ENCODE peak calls at places on chromosomes 2 and 18, in ten cellular contexts. O is sigmoid colon, Y is astrocyte, T is GM12878, R is adrenal gland, N is lower lobe of right lung, F is uterus, Z is K562, B is fibroblast of lung, V is MM.1S. U is an unnamed sample. For H3K4me1, the result is how much of the 10 kb centered on the place peaks cover.

GRCh38 chr18:35618289-35618688 is 36.7 kb downstream of the GALNT1 start:
- DNase-seq in O (no peak), Y (no peak), T (no peak), R (no peak), N (no peak), F (no peak), Z (no peak), B (no peak), V (no peak), U (no peak)

GRCh38 chr18:48804856-48805610 is 145.7 kb downstream of the SMAD7 start:
- DNase-seq in O (peak), Y (no peak), T (no peak), R (peak), N (peak), F (peak), Z (no peak), B (no peak), V (no peak), U (no peak)

GRCh38 chr18:74225193-74225840 is 66.4 kb downstream of the CYB5A start:
- DNase-seq in O (no peak), Y (no peak), T (no peak), R (peak), N (no peak), F (no peak), Z (peak), B (no peak), V (no peak), U (no peak)

GRCh38 chr2:143259368-143259958 is 130.2 kb downstream of the ARHGAP15 start:
- DNase-seq in O (peak), Y (peak), T (peak), R (peak), N (peak), F (peak), Z (peak), B (peak), V (peak), U (no peak)

GRCh38 chr18:36249392-36249791 is 48.1 kb upstream of the FHOD3 start:
- DNase-seq in O (no peak), Y (no peak), T (no peak), R (no peak), N (no peak), F (no peak), Z (no peak), B (no peak), V (no peak), U (no peak)

GRCh38 chr2:94874277-94874997 is 3.2 kb downstream of the TEKT4 start:
- DNase-seq in O (no peak), Y (no peak), T (no peak), R (no peak), N (peak), F (no peak), Z (peak), B (peak), V (peak), U (peak)

GRCh38 chr18:72868666-72869661 is 1.2 kb upstream of the NETO1 start:
- DNase-seq in O (no peak), Y (no peak), T (no peak), R (no peak), N (no peak), F (no peak), Z (no peak), B (no peak), V (no peak), U (peak)

GRCh38 chr18:51582551-51582950 is 385.1 kb upstream of the MEX3C start:
- DNase-seq in O (no peak), Y (no peak), T (no peak), R (no peak), N (no peak), F (no peak), Z (no peak), B (no peak), V (no peak), U (no peak)

GRCh38 chr2:177314722-177315264 is 50.3 kb upstream of the NFE2L2 start:
- DNase-seq in O (no peak), Y (no peak), T (no peak), R (no peak), N (no peak), F (no peak), Z (no peak), B (no peak), V (peak), U (no peak)

GRCh38 chr2:68901199-68901515 is 30.0 kb upstream of the BMP10 start:
- DNase-seq in O (no peak), Y (no peak), T (no peak), R (no peak), N (no peak), F (no peak), Z (no peak), B (peak), V (peak), U (no peak)

GRCh38 chr2:228507870-228508269 is 326.4 kb upstream of the SPHKAP start:
- DNase-seq in O (no peak), Y (no peak), T (no peak), R (peak), N (no peak), F (no peak), Z (no peak), B (no peak), V (no peak), U (no peak)

GRCh38 chr2:96554293-96555145 is 18.0 kb downstream of the ARID5A start:
- DNase-seq in O (peak), Y (no peak), T (no peak), R (peak), N (peak), F (peak), Z (peak), B (peak), V (peak), U (peak)

GRCh38 chr18:59787998-59788875 is 91.0 kb upstream of the CCBE1 start:
- DNase-seq in O (no peak), Y (peak), T (no peak), R (no peak), N (no peak), F (no peak), Z (no peak), B (peak), V (no peak), U (peak)

GRCh38 chr2:186554450-186554849 is 35.4 kb upstream of the ITGAV start:
- DNase-seq in O (no peak), Y (peak), T (no peak), R (no peak), N (no peak), F (no peak), Z (no peak), B (peak), V (no peak), U (no peak)

GRCh38 chr18:62944454-62944853 is 229.1 kb downstream of the PHLPP1 start:
- DNase-seq in O (no peak), Y (no peak), T (no peak), R (no peak), N (no peak), F (no peak), Z (peak), B (peak), V (no peak), U (no peak)

GRCh38 chr2:176093145-176093888 is 796 bp downstream of the HOXD13 start:
- DNase-seq in O (no peak), Y (no peak), T (no peak), R (no peak), N (no peak), F (no peak), Z (no peak), B (no peak), V (no peak), U (no peak)

GRCh38 chr2:164757934-164758695 is 83.5 kb downstream of the COBLL1 start:
- DNase-seq in O (no peak), Y (peak), T (no peak), R (no peak), N (no peak), F (no peak), Z (no peak), B (peak), V (no peak), U (peak)

GRCh38 chr2:72236445-72237067 is 88.9 kb upstream of the CYP26B1 start:
- DNase-seq in O (no peak), Y (peak), T (no peak), R (no peak), N (no peak), F (no peak), Z (no peak), B (peak), V (no peak), U (peak)

GRCh38 chr18:29083545-29083944 is 906.6 kb upstream of the CDH2 start:
- DNase-seq in O (no peak), Y (no peak), T (no peak), R (no peak), N (no peak), F (no peak), Z (no peak), B (no peak), V (no peak), U (no peak)

GRCh38 chr2:64748561-64748960 is 94.8 kb upstream of the SERTAD2 start:
- DNase-seq in O (no peak), Y (no peak), T (no peak), R (no peak), N (no peak), F (no peak), Z (no peak), B (no peak), V (peak), U (no peak)

GRCh38 chr2:74689671-74690070 is 35.6 kb downstream of the SEMA4F start:
- DNase-seq in O (no peak), Y (no peak), T (no peak), R (no peak), N (no peak), F (no peak), Z (no peak), B (no peak), V (no peak), U (no peak)

GRCh38 chr2:182320106-182320505 is 106.7 kb downstream of the PDE1A start:
- DNase-seq in O (no peak), Y (no peak), T (no peak), R (no peak), N (no peak), F (no peak), Z (no peak), B (no peak), V (no peak), U (no peak)

GRCh38 chr2:182319556-182319955 is 107.3 kb downstream of the PDE1A start:
- DNase-seq in O (no peak), Y (peak), T (no peak), R (no peak), N (no peak), F (no peak), Z (no peak), B (peak), V (no peak), U (peak)

GRCh38 chr2:182321096-182321495 is 105.7 kb downstream of the PDE1A start:
- DNase-seq in O (no peak), Y (no peak), T (no peak), R (no peak), N (no peak), F (no peak), Z (no peak), B (no peak), V (no peak), U (no peak)

GRCh38 chr2:182324665-182325064 is 102.2 kb downstream of the PDE1A start:
- DNase-seq in O (no peak), Y (peak), T (no peak), R (no peak), N (no peak), F (no peak), Z (no peak), B (peak), V (no peak), U (no peak)

GRCh38 chr2:182318466-182319309 is 108.1 kb downstream of the PDE1A start:
- DNase-seq in O (no peak), Y (peak), T (no peak), R (no peak), N (no peak), F (no peak), Z (no peak), B (peak), V (no peak), U (no peak)
- H3K4me3 ChIP-seq in O (no peak), Y (no peak), T (no peak), R (no peak), N (no peak), F (no peak), Z (no peak), B (no peak), V (no peak), U (no peak)

GRCh38 chr2:202064881-202065230 is 8.2 kb upstream of the KIAA2012 start:
- DNase-seq in O (no peak), Y (no peak), T (no peak), R (no peak), N (no peak), F (no peak), Z (no peak), B (no peak), V (no peak), U (no peak)

GRCh38 chr2:202056611-202057010 is 16.4 kb upstream of the KIAA2012 start:
- DNase-seq in O (no peak), Y (no peak), T (no peak), R (no peak), N (no peak), F (no peak), Z (no peak), B (no peak), V (no peak), U (peak)

GRCh38 chr2:202061695-202062094 is 11.4 kb upstream of the KIAA2012 start:
- DNase-seq in O (no peak), Y (no peak), T (no peak), R (no peak), N (no peak), F (no peak), Z (no peak), B (no peak), V (no peak), U (no peak)

GRCh38 chr2:202064206-202064880 is 8.7 kb upstream of the KIAA2012 start:
- DNase-seq in O (no peak), Y (peak), T (no peak), R (no peak), N (no peak), F (peak), Z (no peak), B (peak), V (no peak), U (peak)

DNA sequence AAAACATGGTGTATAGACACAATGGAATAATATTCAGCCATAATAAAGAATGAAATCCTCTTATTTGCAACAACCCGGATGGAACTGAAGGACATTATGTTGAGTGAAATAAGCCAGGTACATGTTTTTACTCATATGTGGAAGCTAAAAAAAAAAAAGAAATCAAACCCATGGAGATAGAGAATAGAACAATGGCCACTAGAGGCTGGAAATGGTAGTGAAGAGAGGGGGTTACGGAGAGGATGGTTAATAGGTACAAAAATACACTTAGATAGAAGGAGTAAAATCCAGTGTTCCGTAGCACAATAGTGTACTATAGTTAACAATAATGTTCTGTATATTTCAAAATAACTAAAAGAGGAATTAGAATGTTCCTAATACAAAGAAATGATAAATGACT is 12.8 kb upstream of the KIAA2012 start:
- DNase-seq in O (no peak), Y (no peak), T (no peak), R (no peak), N (no peak), F (no peak), Z (no peak), B (no peak), V (no peak), U (peak)
- TF ChIP-seq CTCF in O (no peak), Y (peak), T (peak), R (peak), N (no peak), F (no peak), Z (peak), B (peak), V (peak), U (peak)

GRCh38 chr2:85780316-85781092 is 26.7 kb downstream of the ATOH8 start:
- DNase-seq in O (peak), Y (no peak), T (no peak), R (no peak), N (no peak), F (no peak), Z (no peak), B (no peak), V (no peak), U (no peak)
- H3K4me1 ChIP-seq in O (under half), Y (under half), T (under half), R (under half), N (half or more), F (under half), Z (under half), B (under half), V (under half), U (under half)

GRCh38 chr18:9095297-9096012 is 7.0 kb upstream of the NDUFV2 start:
- DNase-seq in O (peak), Y (peak), T (peak), R (no peak), N (no peak), F (no peak), Z (peak), B (peak), V (peak), U (no peak)
- H3K4me3 ChIP-seq in O (no peak), Y (no peak), T (peak), R (no peak), N (no peak), F (no peak), Z (no peak), B (no peak), V (peak), U (no peak)

GRCh38 chr18:46215902-46216723 is 111.9 kb downstream of the HAUS1 start:
- DNase-seq in O (no peak), Y (no peak), T (no peak), R (no peak), N (no peak), F (no peak), Z (no peak), B (no peak), V (no peak), U (no peak)

GRCh38 chr18:46212398-46212797 is 108.2 kb downstream of the HAUS1 start:
- DNase-seq in O (no peak), Y (no peak), T (no peak), R (no peak), N (no peak), F (no peak), Z (no peak), B (no peak), V (no peak), U (no peak)

GRCh38 chr18:46211816-46212215 is 107.6 kb downstream of the HAUS1 start:
- DNase-seq in O (no peak), Y (peak), T (no peak), R (no peak), N (no peak), F (no peak), Z (no peak), B (peak), V (no peak), U (peak)

GRCh38 chr18:46214435-46214834 is 110.2 kb downstream of the HAUS1 start:
- DNase-seq in O (no peak), Y (no peak), T (no peak), R (no peak), N (no peak), F (no peak), Z (no peak), B (no peak), V (no peak), U (no peak)

GRCh38 chr18:46213295-46213694 is 109.1 kb downstream of the HAUS1 start:
- DNase-seq in O (no peak), Y (no peak), T (no peak), R (no peak), N (no peak), F (no peak), Z (peak), B (no peak), V (peak), U (no peak)
- TF ChIP-seq CTCF in O (no peak), Y (peak), T (peak), R (peak), N (peak), F (no peak), Z (peak), B (peak), V (peak), U (peak)

U was measured in osteoblast.